ENCODE peak calls at places on chromosome 3, in nine cellular contexts. S is mucosa of descending colon; N is A549; W is psoas muscle; K is heart left ventricle; X is naive thymus-derived CD4-positive, alpha-beta T cell; M is upper lobe of right lung; J is RWPE2; I is pancreas. V is an unnamed sample.

GRCh38 chr3:139677341-139678155 is at the start of gene NMNAT3:
- ATAC-seq in N (peak; percentile 95), W (peak; percentile 99), M (peak; percentile 99), S (peak; percentile 99), I (peak; percentile 100), X (peak; percentile 99), J (peak; percentile 98), K (peak; percentile 100), V (peak; percentile 96)

GRCh38 chr3:143644370-143645089 is 203.7 kb downstream of the SLC9A9 start:
- ATAC-seq in K (peak; percentile 82), X (no peak), I (peak; percentile 91), J (peak; percentile 89), S (peak; percentile 98), W (peak; percentile 65), N (peak; percentile 87), M (peak; percentile 99), V (no peak)

GRCh38 chr3:108501538-108501937 is 8.9 kb downstream of the MYH15 start:
- ATAC-seq in X (no peak), N (no peak), I (no peak), M (no peak), W (no peak), K (no peak), J (no peak), S (no peak), V (no peak)

GRCh38 chr3:145801699-145802098 is 359.3 kb downstream of the PLOD2 start:
- ATAC-seq in W (no peak), J (no peak), K (no peak), X (no peak), M (no peak), I (no peak), N (no peak), S (no peak), V (no peak)

GRCh38 chr3:160883373-160883772 is 127.3 kb downstream of the PPM1L start:
- ATAC-seq in X (no peak), K (no peak), J (no peak), N (no peak), M (no peak), W (no peak), I (no peak), S (no peak), V (no peak)

GRCh38 chr3:55488398-55489055 is 1.4 kb upstream of the WNT5A start:
- ATAC-seq in S (peak; percentile 12), K (no peak), I (peak; percentile 42), W (peak; percentile 39), J (no peak), M (peak; percentile 11), N (peak; percentile 42), X (no peak), V (peak; percentile 21)

GRCh38 chr3:65576942-65577341 is 461.8 kb downstream of the MAGI1 start:
- ATAC-seq in M (no peak), S (no peak), N (no peak), X (no peak), I (no peak), J (peak; percentile 35), K (no peak), W (peak; percentile 77), V (no peak)

GRCh38 chr3:168025076-168025475 is 70.6 kb downstream of the GOLIM4 start:
- ATAC-seq in S (no peak), J (no peak), I (no peak), W (peak; percentile 36), N (no peak), M (no peak), X (no peak), K (no peak), V (no peak)

GRCh38 chr3:33221241-33221640 is 2.6 kb upstream of the SUSD5 start:
- ATAC-seq in J (no peak), S (no peak), M (no peak), W (no peak), I (no peak), X (no peak), N (no peak), K (no peak), V (no peak)

DNA sequence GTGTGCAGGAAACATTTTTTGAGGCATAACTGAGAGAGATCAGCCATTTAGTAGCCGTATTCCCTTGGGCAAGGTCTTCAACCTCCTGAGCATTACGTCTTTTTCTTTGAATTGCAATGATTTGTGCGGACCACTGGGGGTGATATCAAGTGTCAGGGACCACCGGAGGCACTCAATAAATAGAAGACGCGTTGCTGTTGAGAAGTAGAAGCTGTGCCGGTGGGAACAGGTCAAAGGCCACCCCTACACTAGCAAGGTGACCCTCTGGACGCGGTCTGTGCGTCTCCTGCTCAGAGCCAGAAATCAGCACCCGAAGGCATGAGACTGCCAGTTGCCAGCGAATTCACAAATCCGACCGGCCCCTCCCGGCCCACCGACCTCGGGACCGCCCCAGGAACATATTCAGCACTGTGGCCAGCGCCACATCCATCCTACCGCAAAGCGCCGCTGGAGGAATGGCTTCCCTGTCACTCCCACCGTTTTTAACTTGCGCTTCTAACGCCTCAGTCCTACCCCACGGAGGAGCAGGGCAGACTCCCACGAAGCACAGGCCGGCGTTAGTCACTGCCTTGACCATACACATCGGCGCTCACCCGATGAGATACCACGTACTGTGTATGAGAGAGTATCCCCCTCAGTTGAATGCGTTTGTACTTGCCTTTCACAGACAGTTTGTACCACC is 1.4 kb upstream of the GHSR start:
- ATAC-seq in X (peak; percentile 32), S (no peak), J (peak; percentile 67), W (peak; percentile 61), K (peak; percentile 71), N (no peak), M (peak; percentile 79), I (peak; percentile 78), V (no peak)
- H3K4me3 ChIP-seq in X (no peak overlapping the region), S (no peak overlapping the region), J (no peak overlapping the region), W (no peak overlapping the region), K (no peak overlapping the region), N (no peak overlapping the region), M (no peak overlapping the region), I (no peak overlapping the region), V (no peak overlapping the region)

DNA sequence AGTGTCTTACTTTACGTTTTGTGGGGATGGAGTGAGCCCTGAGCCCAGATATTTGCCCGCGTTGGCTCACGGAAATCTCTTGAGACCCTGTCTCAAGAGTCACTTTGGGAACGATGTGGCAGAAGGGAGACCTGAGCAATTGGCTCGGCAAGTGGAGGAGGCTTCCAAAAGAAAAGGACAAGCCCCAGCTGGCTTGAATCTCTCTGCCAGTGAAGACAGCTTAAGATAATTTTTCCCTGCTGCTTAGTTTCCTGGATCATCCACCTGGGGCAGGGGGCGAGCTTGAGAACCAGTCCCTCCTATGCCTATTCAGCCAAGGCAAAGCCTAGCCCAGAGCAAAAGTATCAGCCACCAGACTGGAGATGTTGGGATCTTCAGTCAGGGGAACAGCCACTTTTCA is 708 bp downstream of the SEC22A start:
- ATAC-seq in M (no peak), K (no peak), N (no peak), W (no peak), J (no peak), S (no peak), I (peak; percentile 3), X (no peak), V (no peak)
- H3K4me3 ChIP-seq in M (peak overlapping the region; percentile 99), K (peak overlapping the region; percentile 95), N (peak overlapping the region; percentile 96), W (peak overlapping the region; percentile 97), J (peak overlapping the region; percentile 87), S (peak overlapping the region; percentile 92), I (peak overlapping the region; percentile 92), X (peak overlapping the region; percentile 90), V (peak overlapping the region; percentile 82)

GRCh38 chr3:138442996-138443395 is 8.6 kb downstream of the ESYT3 start:
- ATAC-seq in M (no peak), X (no peak), S (no peak), J (no peak), I (no peak), N (no peak), K (no peak), W (no peak), V (no peak)
- H3K4me3 ChIP-seq in M (no peak overlapping the region), X (no peak overlapping the region), S (no peak overlapping the region), J (no peak overlapping the region), I (no peak overlapping the region), N (no peak overlapping the region), K (no peak overlapping the region), W (no peak overlapping the region), V (no peak overlapping the region)

GRCh38 chr3:123076496-123077418 is 9.9 kb downstream of the PDIA5 start:
- ATAC-seq in M (peak; percentile 31), I (peak; percentile 57), S (peak; percentile 62), W (no peak), J (no peak), N (no peak), X (no peak), K (peak; percentile 69), V (peak; percentile 62)
- H3K4me3 ChIP-seq in M (no peak overlapping the region), I (no peak overlapping the region), S (no peak overlapping the region), W (no peak overlapping the region), J (no peak overlapping the region), N (no peak overlapping the region), X (no peak overlapping the region), K (no peak overlapping the region), V (no peak overlapping the region)

GRCh38 chr3:172043233-172043632 is 3.9 kb downstream of the FNDC3B start:
- ATAC-seq in J (no peak), S (no peak), W (no peak), N (no peak), I (no peak), X (no peak), K (no peak), M (no peak), V (no peak)

GRCh38 chr3:172040976-172041963 is 1.9 kb downstream of the FNDC3B start:
- ATAC-seq in J (no peak), X (no peak), M (no peak), S (peak; percentile 13), I (peak; percentile 4), W (no peak), K (no peak), N (no peak), V (no peak)

GRCh38 chr3:172043766-172044165 is 4.4 kb downstream of the FNDC3B start:
- ATAC-seq in M (no peak), S (no peak), X (no peak), I (no peak), W (no peak), J (no peak), N (no peak), K (no peak), V (no peak)

GRCh38 chr3:172040078-172040975 is 949 bp downstream of the FNDC3B start:
- ATAC-seq in X (peak; percentile 45), W (peak; percentile 83), J (peak; percentile 53), M (peak; percentile 93), S (peak; percentile 80), K (peak; percentile 82), N (peak; percentile 73), I (peak; percentile 75), V (peak; percentile 89)

GRCh38 chr3:172042136-172042535 is 2.8 kb downstream of the FNDC3B start:
- ATAC-seq in I (no peak), K (no peak), N (no peak), S (no peak), J (no peak), X (no peak), W (no peak), M (no peak), V (no peak)
- H3K4me3 ChIP-seq in I (peak overlapping the region; percentile 97), K (peak overlapping the region; percentile 90), N (peak overlapping the region; percentile 99), S (no peak overlapping the region), J (peak overlapping the region; percentile 81), X (no peak overlapping the region), W (peak overlapping the region; percentile 95), M (peak overlapping the region; percentile 96), V (no peak overlapping the region)

GRCh38 chr3:53286727-53287412 is 31.0 kb upstream of the TKT start:
- ATAC-seq in W (no peak), K (no peak), J (no peak), N (no peak), X (no peak), I (no peak), M (no peak), S (no peak), V (peak; percentile 44)
- H3K4me3 ChIP-seq in W (no peak overlapping the region), K (no peak overlapping the region), J (no peak overlapping the region), N (no peak overlapping the region), X (no peak overlapping the region), I (no peak overlapping the region), M (no peak overlapping the region), S (no peak overlapping the region), V (no peak overlapping the region)

V was measured in gastroesophageal sphincter.